ENCODE peak calls at places on chromosomes 16 and 17, in eight cellular contexts. N is fibroblast of lung, Z is endodermal cell, J is heart left ventricle, E is HFF-Myc, T is AG10803, R is DND-41, K is GM06990. U is an unnamed sample.

GRCh38 chr16:2465653-2466415 is 5.3 kb upstream of the NTN3 start:
- DNase-seq in N (no peak), Z (peak), J (no peak), E (no peak), T (no peak), R (no peak), K (no peak), U (no peak)

GRCh38 chr16:57528499-57529323 is 7.7 kb downstream of the CCDC102A start:
- DNase-seq in N (no peak), Z (peak), J (no peak), E (no peak), T (no peak), R (no peak), K (no peak), U (no peak)

GRCh38 chr17:27558842-27559505 is 72.0 kb upstream of the LGALS9 start:
- DNase-seq in N (no peak), Z (no peak), J (no peak), E (no peak), T (no peak), R (no peak), K (no peak), U (no peak)

GRCh38 chr17:74658620-74659019 is 35.1 kb upstream of the CD300E start:
- DNase-seq in N (no peak), Z (no peak), J (no peak), E (no peak), T (no peak), R (no peak), K (no peak), U (no peak)

GRCh38 chr17:49316889-49317288 is 45.2 kb downstream of the ZNF652 start:
- DNase-seq in N (no peak), Z (no peak), J (no peak), E (no peak), T (no peak), R (no peak), K (no peak), U (no peak)

GRCh38 chr17:19002805-19003542 is 1.6 kb downstream of the FAM83G start:
- DNase-seq in N (peak), Z (no peak), J (no peak), E (no peak), T (peak), R (no peak), K (no peak), U (peak)

GRCh38 chr16:66549284-66550131 is at the start of gene TK2:
- DNase-seq in N (peak), Z (peak), J (peak), E (peak), T (peak), R (peak), K (peak), U (peak)

GRCh38 chr17:33039874-33040273 is 48.2 kb downstream of the SPACA3 start:
- DNase-seq in N (peak), Z (no peak), J (no peak), E (peak), T (peak), R (no peak), K (no peak), U (peak)

GRCh38 chr16:2785101-2785991 is 2.0 kb downstream of the PRSS33 start:
- DNase-seq in N (no peak), Z (peak), J (peak), E (no peak), T (no peak), R (no peak), K (no peak), U (no peak)

GRCh38 chr16:84115919-84116719 is 623 bp downstream of the MBTPS1 start:
- DNase-seq in N (peak), Z (no peak), J (no peak), E (no peak), T (peak), R (peak), K (no peak), U (peak)

GRCh38 chr17:79891113-79891730 is 52.0 kb upstream of the CBX4 start:
- DNase-seq in N (no peak), Z (no peak), J (no peak), E (no peak), T (no peak), R (no peak), K (no peak), U (no peak)

GRCh38 chr16:27033281-27033680 is 33.4 kb upstream of the C16orf82 start:
- DNase-seq in N (no peak), Z (no peak), J (no peak), E (no peak), T (no peak), R (no peak), K (no peak), U (no peak)

GRCh38 chr17:27384261-27384701 is 72.0 kb upstream of the KSR1 start:
- DNase-seq in N (peak), Z (peak), J (peak), E (peak), T (peak), R (no peak), K (no peak), U (peak)

GRCh38 chr17:31696184-31696602 is 162.9 kb downstream of the COPRS start:
- DNase-seq in N (peak), Z (peak), J (peak), E (peak), T (peak), R (no peak), K (no peak), U (peak)

GRCh38 chr17:77887464-77888241 is 70.8 kb upstream of the TNRC6C start:
- DNase-seq in N (peak), Z (no peak), J (peak), E (no peak), T (peak), R (no peak), K (peak), U (peak)

GRCh38 chr16:68698091-68698490 is 39.0 kb upstream of the CDH1 start:
- DNase-seq in N (no peak), Z (no peak), J (no peak), E (no peak), T (no peak), R (no peak), K (no peak), U (no peak)

GRCh38 chr16:72819345-72819744 is 228.6 kb downstream of the ZFHX3 start:
- DNase-seq in N (peak), Z (no peak), J (no peak), E (no peak), T (peak), R (no peak), K (no peak), U (peak)

GRCh38 chr17:21275579-21276339 is 8.8 kb upstream of the MAP2K3 start:
- DNase-seq in N (peak), Z (peak), J (peak), E (no peak), T (peak), R (peak), K (peak), U (peak)

GRCh38 chr16:68802190-68802589 is 41.1 kb upstream of the TANGO6 start:
- DNase-seq in N (peak), Z (no peak), J (no peak), E (no peak), T (peak), R (no peak), K (no peak), U (peak)

DNA sequence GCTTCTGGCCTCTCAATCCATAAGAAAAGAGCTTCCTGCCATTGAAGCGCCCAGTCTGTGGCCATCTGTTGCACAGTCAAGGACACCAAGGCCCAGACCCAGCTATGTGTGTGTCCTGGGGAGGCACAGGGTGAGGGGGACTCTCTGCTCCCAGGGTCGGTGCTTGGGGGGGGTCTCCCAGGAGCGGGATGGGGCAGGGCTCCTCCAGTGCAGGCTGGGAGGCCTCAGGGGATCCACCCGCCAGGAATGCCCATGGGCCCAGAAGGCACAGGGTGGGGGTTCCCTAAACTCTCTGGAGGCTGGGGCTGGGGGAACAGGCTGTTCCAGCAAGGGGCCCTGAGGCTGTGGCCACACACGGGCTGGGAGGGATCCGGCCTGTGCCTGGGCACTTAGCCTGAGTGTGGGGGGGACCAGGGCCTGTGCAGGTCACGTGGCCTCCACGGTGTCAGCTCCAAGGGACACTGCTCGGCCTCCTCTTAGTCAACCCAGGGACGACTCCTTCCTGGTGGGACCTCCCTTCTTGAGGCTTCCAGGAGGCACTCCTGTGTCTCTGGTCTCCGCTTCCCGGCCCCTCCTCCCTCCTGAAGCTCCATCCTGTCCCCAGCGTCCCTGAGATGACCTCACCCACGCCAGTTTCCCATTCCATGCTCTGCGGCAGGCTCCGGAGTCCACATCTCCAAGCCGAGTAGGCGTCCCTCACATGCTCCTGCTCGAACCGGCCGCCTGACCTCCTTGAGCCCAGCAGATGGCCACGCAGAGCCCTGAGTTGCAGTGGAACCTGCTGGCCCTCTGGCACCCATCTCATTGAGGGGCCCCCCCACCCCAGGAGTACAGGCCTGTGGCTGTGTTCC is 23.1 kb upstream of the BAHCC1 start:
- DNase-seq in N (peak), Z (peak), J (peak), E (no peak), T (peak), R (no peak), K (no peak), U (peak)
- TF ChIP-seq CTCF in N (peak), Z (peak), J (peak), E (peak), T (peak), R (peak), K (no peak), U (peak)

GRCh38 chr17:42009170-42009569 is 8.1 kb downstream of the DNAJC7 start:
- DNase-seq in N (no peak), Z (peak), J (no peak), E (no peak), T (no peak), R (no peak), K (no peak), U (peak)
- H3K4me3 ChIP-seq in N (no peak), Z (no peak), J (no peak), E (no peak), T (no peak), R (no peak), K (no peak), U (no peak)

GRCh38 chr16:89412811-89413210 is 77.5 kb downstream of the ANKRD11 start:
- DNase-seq in N (no peak), Z (no peak), J (peak), E (no peak), T (no peak), R (no peak), K (no peak), U (peak)
- TF ChIP-seq CTCF in N (no peak), Z (no peak), J (no peak), E (no peak), T (no peak), R (no peak), K (no peak), U (no peak)

GRCh38 chr16:70676571-70677498 is 9.0 kb downstream of the MTSS2 start:
- DNase-seq in N (no peak), Z (no peak), J (no peak), E (no peak), T (peak), R (no peak), K (peak), U (no peak)
- H3K4me3 ChIP-seq in N (no peak), Z (no peak), J (no peak), E (no peak), T (no peak), R (no peak), K (no peak), U (no peak)

GRCh38 chr16:23258919-23259237 is 43.2 kb upstream of the SCNN1B start:
- DNase-seq in N (no peak), Z (no peak), J (no peak), E (no peak), T (no peak), R (no peak), K (no peak), U (no peak)
- TF ChIP-seq CTCF in N (no peak), Z (no peak), J (no peak), E (no peak), T (no peak), R (no peak), K (no peak), U (no peak)

GRCh38 chr16:50879873-50880695 is 138.2 kb downstream of the CYLD start:
- DNase-seq in N (no peak), Z (peak), J (no peak), E (no peak), T (no peak), R (no peak), K (no peak), U (no peak)

GRCh38 chr16:50881331-50881830 is 139.5 kb downstream of the CYLD start:
- DNase-seq in N (no peak), Z (peak), J (no peak), E (no peak), T (no peak), R (no peak), K (no peak), U (no peak)

GRCh38 chr16:50880926-50881325 is 139.0 kb downstream of the CYLD start:
- DNase-seq in N (no peak), Z (no peak), J (no peak), E (no peak), T (no peak), R (no peak), K (no peak), U (no peak)

GRCh38 chr16:50878536-50878935 is 136.7 kb downstream of the CYLD start:
- DNase-seq in N (no peak), Z (no peak), J (no peak), E (no peak), T (no peak), R (no peak), K (no peak), U (no peak)

GRCh38 chr16:50878966-50879615 is 137.2 kb downstream of the CYLD start:
- DNase-seq in N (no peak), Z (no peak), J (no peak), E (no peak), T (no peak), R (no peak), K (no peak), U (no peak)
- H3K4me3 ChIP-seq in N (no peak), Z (no peak), J (no peak), E (no peak), T (no peak), R (no peak), K (no peak), U (no peak)

U was measured in choroid plexus epithelial cell.